ENCODE peak calls at places on chromosomes 2 and 18, in four cellular contexts. I is GM12878, D is K562, M is HepG2. K is an unnamed sample.

GRCh38 chr2:97979894-97980293 is 15.9 kb downstream of the TMEM131 start:
- DNase-seq in M (no peak), I (no peak), D (no peak), K (no peak)

GRCh38 chr2:23607925-23608324 is 222.9 kb downstream of the KLHL29 start:
- DNase-seq in D (no peak), I (no peak), M (no peak), K (no peak)

GRCh38 chr18:66729459-66730239 is 125.8 kb upstream of the CDH19 start:
- DNase-seq in D (no peak), I (no peak), M (no peak), K (no peak)

GRCh38 chr2:26605969-26606846 is 35.0 kb downstream of the CIB4 start:
- DNase-seq in D (no peak), I (no peak), M (no peak), K (no peak)

GRCh38 chr2:231720971-231721640 is 12.8 kb downstream of the PTMA start:
- DNase-seq in D (no peak), M (no peak), I (peak; percentile 80), K (no peak)

GRCh38 chr2:219709261-219709867 is 81.9 kb downstream of the SLC4A3 start:
- DNase-seq in D (no peak), M (no peak), I (no peak), K (no peak)

GRCh38 chr2:217617496-217618085 is 385.2 kb downstream of the TNS1 start:
- DNase-seq in I (no peak), D (no peak), M (no peak), K (no peak)

GRCh38 chr2:176471949-176472348 is 202.7 kb downstream of the MTX2 start:
- DNase-seq in M (no peak), I (no peak), D (no peak), K (no peak)

GRCh38 chr2:193240752-193241151 is 1046.0 kb upstream of the TMEFF2 start:
- DNase-seq in M (peak; percentile 7), I (no peak), D (no peak), K (no peak)

GRCh38 chr2:152349416-152349815 is 14.4 kb downstream of the FMNL2 start:
- DNase-seq in M (no peak), I (no peak), D (no peak), K (no peak)

GRCh38 chr2:152350155-152350679 is 15.2 kb downstream of the FMNL2 start:
- DNase-seq in D (no peak), I (no peak), M (peak; percentile 98), K (no peak)

GRCh38 chr2:152348388-152348787 is 13.4 kb downstream of the FMNL2 start:
- DNase-seq in M (no peak), D (no peak), I (no peak), K (no peak)

GRCh38 chr2:152344561-152345195 is 9.7 kb downstream of the FMNL2 start:
- DNase-seq in D (no peak), I (no peak), M (peak; percentile 82), K (no peak)

DNA sequence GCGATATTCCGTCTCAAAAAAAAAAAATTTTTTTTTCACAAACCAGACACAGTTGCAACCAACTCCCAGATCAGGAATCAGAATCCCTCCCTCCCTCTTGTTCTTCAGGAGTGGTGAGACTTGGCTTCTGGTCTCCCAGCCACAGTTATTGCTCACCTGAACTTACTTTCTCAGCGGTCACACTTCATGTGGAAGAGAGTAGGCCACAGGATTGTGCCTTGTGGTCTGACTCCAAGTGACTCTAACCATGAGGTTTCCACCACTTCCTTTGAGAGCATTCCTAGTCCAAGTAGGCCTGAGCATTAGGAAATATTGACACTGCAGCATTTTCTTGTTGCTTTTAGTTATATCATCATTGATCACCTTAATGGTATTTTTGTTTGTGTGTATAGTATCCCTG is 12.1 kb downstream of the FMNL2 start:
- DNase-seq in D (no peak), M (no peak), I (no peak), K (no peak)
- H3K79me2 ChIP-seq in D (no peaks in the 10 kb centered on the region), M (peaks cover 90% of the 10 kb centered on the region), I (no peaks in the 10 kb centered on the region), K (peaks cover 36% of the 10 kb centered on the region)

GRCh38 chr2:200406379-200406778 is 99.9 kb downstream of the SPATS2L start:
- DNase-seq in D (no peak), I (no peak), M (peak; percentile 38), K (peak; percentile 85)
- TF ChIP-seq MYC in D (no peak), I (no peak), M (no peak), K (no peak)

GRCh38 chr18:12948055-12948804 is 419 bp downstream of the SEH1L start:
- DNase-seq in M (peak; percentile 87), I (peak; percentile 78), D (peak; percentile 88), K (peak; percentile 94)
- H3K79me2 ChIP-seq in M (peaks cover 49% of the 10 kb centered on the region), I (peaks cover 31% of the 10 kb centered on the region), D (peaks cover 68% of the 10 kb centered on the region), K (peaks cover 27% of the 10 kb centered on the region)

DNA sequence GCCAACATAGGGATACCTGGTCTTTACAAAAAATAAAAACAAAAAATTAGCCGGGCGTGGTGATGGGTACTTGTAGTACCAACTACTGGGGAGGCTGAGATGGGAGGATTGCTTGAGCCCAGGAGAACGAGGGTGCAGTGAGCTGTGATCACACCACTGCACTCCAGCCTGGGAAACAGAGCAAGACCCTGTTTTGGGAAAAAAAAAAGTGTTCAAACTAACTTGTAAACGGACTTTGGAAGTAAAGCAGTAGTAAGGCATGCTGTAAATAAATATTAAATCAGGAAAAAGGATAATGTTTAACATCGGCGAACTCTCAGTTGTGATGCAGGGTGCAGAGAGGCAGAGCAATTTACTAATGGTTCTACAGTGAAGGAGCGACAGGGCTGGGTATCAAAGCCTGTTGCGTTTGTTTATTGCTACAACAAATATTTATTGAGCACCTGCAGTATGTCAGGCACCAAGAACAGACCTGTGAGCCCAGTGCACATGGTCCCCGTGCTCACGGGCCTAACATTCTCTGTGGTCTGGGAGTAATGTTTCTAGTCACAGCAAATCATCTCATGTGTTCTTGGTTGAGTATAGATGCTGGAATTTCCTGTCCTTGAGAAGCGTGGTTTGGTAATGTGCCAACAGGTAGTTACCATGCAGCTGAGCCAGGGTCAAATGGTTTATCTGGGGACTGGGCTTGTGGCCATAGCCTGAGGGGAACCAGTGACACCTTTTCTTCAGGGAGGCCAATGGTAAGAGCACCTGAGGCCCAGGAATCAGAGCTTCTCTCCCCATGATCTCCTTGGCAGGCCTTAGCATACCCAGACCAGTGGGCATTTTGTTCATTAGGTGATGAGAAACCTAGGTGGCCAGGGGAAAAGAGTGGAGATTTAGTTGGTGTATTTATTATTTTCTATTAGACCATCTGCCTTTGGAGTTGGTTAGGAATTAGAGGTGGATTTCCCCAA is 27.9 kb upstream of the GREB1 start:
- DNase-seq in M (peak; percentile 97), D (no peak), I (peak; percentile 35), K (no peak)
- TF ChIP-seq MYC in M (peak; percentile 95), D (no peak), I (no peak), K (no peak)

GRCh38 chr2:134918518-134919359 is at the start of gene CCNT2:
- DNase-seq in D (peak; percentile 97), M (peak; percentile 99), I (peak; percentile 95), K (peak; percentile 99)
- H3K79me2 ChIP-seq in D (peaks cover 52% of the 10 kb centered on the region), M (peaks cover 53% of the 10 kb centered on the region), I (peaks cover 55% of the 10 kb centered on the region), K (peaks cover 51% of the 10 kb centered on the region)

GRCh38 chr2:95158891-95159619 is 593 bp downstream of the ZNF514 start:
- DNase-seq in M (peak; percentile 13), D (peak; percentile 81), I (no peak), K (peak; percentile 49)
- TF ChIP-seq MYC in M (peak; percentile 25), D (no peak), I (no peak), K (no peak)

K was measured in endothelial cell of umbilical vein.